ENCODE peak calls at places on chromosomes 12 and 14, in nine cellular contexts. S is retina, A is astrocyte of the cerebellum, B is fibroblast of villous mesenchyme, L is MG63, F is amygdala, H is left colon, X is AG09319, K is iris pigment epithelial cell. W is an unnamed sample.

GRCh38 chr12:48110691-48111315 is 4.9 kb upstream of the SENP1 start:
- DNase-seq in S (no peak), A (no peak), B (no peak), L (peak), F (no peak), H (no peak), X (no peak), K (no peak), W (no peak)

GRCh38 chr12:53486730-53487487 is 12.3 kb downstream of the MAP3K12 start:
- DNase-seq in S (no peak), A (no peak), B (no peak), L (no peak), F (no peak), H (no peak), X (no peak), K (no peak), W (no peak)

GRCh38 chr14:29144598-29144997 is 378.0 kb downstream of the FOXG1 start:
- DNase-seq in S (no peak), A (peak), B (peak), L (peak), F (no peak), H (no peak), X (peak), K (peak), W (no peak)

GRCh38 chr14:103023881-103024473 is 33.4 kb downstream of the CDC42BPB start:
- DNase-seq in S (no peak), A (no peak), B (peak), L (peak), F (no peak), H (no peak), X (no peak), K (peak), W (no peak)

GRCh38 chr12:50017047-50017446 is 8.2 kb downstream of the RACGAP1 start:
- DNase-seq in S (no peak), A (peak), B (peak), L (peak), F (peak), H (no peak), X (peak), K (peak), W (no peak)

GRCh38 chr12:113196996-113197395 is 11.5 kb downstream of the RITA1 start:
- DNase-seq in S (peak), A (peak), B (peak), L (peak), F (peak), H (peak), X (peak), K (peak), W (no peak)

GRCh38 chr14:99217066-99217465 is 54.9 kb downstream of the BCL11B start:
- DNase-seq in S (no peak), A (no peak), B (no peak), L (no peak), F (no peak), H (no peak), X (no peak), K (no peak), W (no peak)

GRCh38 chr12:48602192-48602989 is 32.5 kb upstream of the LALBA start:
- DNase-seq in S (no peak), A (no peak), B (no peak), L (no peak), F (no peak), H (no peak), X (no peak), K (no peak), W (no peak)

GRCh38 chr14:73935666-73936065 is 14.2 kb downstream of the FAM161B start:
- DNase-seq in S (no peak), A (no peak), B (no peak), L (no peak), F (no peak), H (no peak), X (no peak), K (peak), W (no peak)

GRCh38 chr12:131830335-131831020 is 2.3 kb downstream of the MMP17 start:
- DNase-seq in S (peak), A (peak), B (peak), L (peak), F (peak), H (peak), X (peak), K (peak), W (peak)

GRCh38 chr12:116423053-116423452 is 136.1 kb upstream of the MAP1LC3B2 start:
- DNase-seq in S (no peak), A (no peak), B (peak), L (no peak), F (no peak), H (no peak), X (no peak), K (peak), W (no peak)

GRCh38 chr12:20599757-20600156 is 95.4 kb upstream of the SLCO1C1 start:
- DNase-seq in S (no peak), A (no peak), B (no peak), L (no peak), F (no peak), H (no peak), X (no peak), K (peak), W (no peak)

GRCh38 chr14:92747701-92748258 is 647 bp downstream of the LGMN start:
- DNase-seq in S (no peak), A (no peak), B (peak), L (no peak), F (no peak), H (no peak), X (no peak), K (peak), W (no peak)

GRCh38 chr12:57744194-57744776 is 554 bp upstream of the TSPAN31 start:
- DNase-seq in S (no peak), A (no peak), B (peak), L (peak), F (peak), H (peak), X (peak), K (peak), W (peak)

GRCh38 chr12:68981536-68981935 is 48.6 kb upstream of the CPM start:
- DNase-seq in S (no peak), A (no peak), B (no peak), L (no peak), F (no peak), H (no peak), X (no peak), K (peak), W (no peak)

GRCh38 chr14:78631551-78631950 is 461.4 kb downstream of the NRXN3 start:
- DNase-seq in S (no peak), A (no peak), B (no peak), L (no peak), F (no peak), H (no peak), X (no peak), K (no peak), W (no peak)

GRCh38 chr14:100590726-100591452 is 3.7 kb upstream of the BEGAIN start:
- DNase-seq in S (peak), A (no peak), B (no peak), L (no peak), F (no peak), H (no peak), X (no peak), K (no peak), W (peak)

GRCh38 chr12:51082561-51083139 is 746 bp downstream of the CSRNP2 start:
- DNase-seq in S (peak), A (no peak), B (peak), L (peak), F (no peak), H (peak), X (no peak), K (peak), W (no peak)

GRCh38 chr14:70658899-70659298 is 17.2 kb downstream of the TTC9 start:
- DNase-seq in S (no peak), A (no peak), B (no peak), L (no peak), F (no peak), H (no peak), X (no peak), K (no peak), W (no peak)

GRCh38 chr14:99529899-99530298 is 48.7 kb downstream of the CCNK start:
- DNase-seq in S (no peak), A (no peak), B (no peak), L (peak), F (no peak), H (no peak), X (no peak), K (no peak), W (no peak)

GRCh38 chr12:131833896-131834641 is 5.9 kb downstream of the MMP17 start:
- DNase-seq in S (peak), A (no peak), B (peak), L (no peak), F (peak), H (no peak), X (no peak), K (peak), W (peak)

GRCh38 chr12:68880660-68881325 is 52.2 kb downstream of the CPM start:
- DNase-seq in S (no peak), A (no peak), B (no peak), L (no peak), F (no peak), H (no peak), X (no peak), K (no peak), W (no peak)

GRCh38 chr14:35814371-35815005 is 5.4 kb upstream of the RALGAPA1 start:
- DNase-seq in S (no peak), A (no peak), B (peak), L (no peak), F (peak), H (peak), X (no peak), K (peak), W (peak)

GRCh38 chr14:99684356-99684952 is 356 bp downstream of the CYP46A1 start:
- DNase-seq in S (peak), A (no peak), B (no peak), L (no peak), F (no peak), H (no peak), X (no peak), K (no peak), W (no peak)

GRCh38 chr12:75889214-75889613 is 142.4 kb downstream of the PHLDA1 start:
- DNase-seq in S (peak), A (no peak), B (no peak), L (no peak), F (peak), H (no peak), X (no peak), K (no peak), W (no peak)

W was measured in mucosa of descending colon.